ENCODE peak calls at places on chromosomes 11 and 22, in four cellular contexts. O is IMR-90, J is HCT116, S is A549. X is an unnamed sample.

GRCh38 chr11:37718431-37718999 is 1120.5 kb upstream of the RAG2 start:
- DNase-seq in O (no peak), J (no peak), S (no peak), X (no peak)

GRCh38 chr22:34972498-34972897 is 93.5 kb upstream of the ISX start:
- DNase-seq in O (no peak), J (no peak), S (no peak), X (no peak)

GRCh38 chr11:783581-784015 is 6.3 kb downstream of the CEND1 start:
- DNase-seq in O (peak; percentile 96), J (peak; percentile 78), S (no peak), X (peak; percentile 42)

GRCh38 chr22:37499006-37499707 is 13.0 kb upstream of the MFNG start:
- DNase-seq in O (no peak), J (no peak), S (no peak), X (no peak)

GRCh38 chr22:46741974-46742519 is 4.0 kb upstream of the CERK start:
- DNase-seq in O (no peak), J (no peak), S (no peak), X (no peak)

GRCh38 chr22:47157486-47158270 is 395.2 kb downstream of the TBC1D22A start:
- DNase-seq in O (no peak), J (no peak), S (no peak), X (no peak)

GRCh38 chr11:114135737-114136151 is 76.2 kb downstream of the ZBTB16 start:
- DNase-seq in O (no peak), J (no peak), S (no peak), X (peak; percentile 31)

GRCh38 chr11:64192429-64192828 is 6.5 kb downstream of the STIP1 start:
- DNase-seq in O (no peak), J (no peak), S (no peak), X (no peak)

GRCh38 chr11:57241311-57241972 is 4.4 kb upstream of the APLNR start:
- DNase-seq in O (no peak), J (no peak), S (no peak), X (no peak)

GRCh38 chr22:43487311-43488030 is 75.7 kb downstream of the MPPED1 start:
- DNase-seq in O (no peak), J (no peak), S (no peak), X (no peak)

DNA sequence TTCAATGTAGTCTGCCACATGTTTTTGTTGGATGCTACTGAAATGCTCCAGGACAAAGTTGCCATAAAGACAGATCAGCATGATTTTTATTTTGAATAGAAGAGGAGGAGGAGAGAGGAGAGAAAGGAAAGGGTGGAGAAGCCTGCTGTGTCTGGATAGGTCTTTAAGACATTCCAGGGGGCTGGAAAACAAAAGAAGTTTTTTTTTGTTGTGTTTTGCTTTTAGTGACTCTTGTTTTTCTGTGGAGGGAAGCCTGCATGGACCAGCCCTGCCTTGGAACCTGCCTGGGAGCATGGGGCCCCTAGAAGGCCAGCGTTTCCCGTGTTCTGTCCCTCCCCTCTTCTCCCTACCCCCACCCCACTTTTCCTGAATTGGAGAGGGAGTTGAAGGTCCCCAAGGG is 2.3 kb downstream of the TSPAN18 start:
- DNase-seq in O (no peak), J (no peak), S (no peak), X (no peak)
- H3K4me2 ChIP-seq in O (no peak overlapping the region), J (no peak overlapping the region), S (no peak overlapping the region), X (no peak overlapping the region)

DNA sequence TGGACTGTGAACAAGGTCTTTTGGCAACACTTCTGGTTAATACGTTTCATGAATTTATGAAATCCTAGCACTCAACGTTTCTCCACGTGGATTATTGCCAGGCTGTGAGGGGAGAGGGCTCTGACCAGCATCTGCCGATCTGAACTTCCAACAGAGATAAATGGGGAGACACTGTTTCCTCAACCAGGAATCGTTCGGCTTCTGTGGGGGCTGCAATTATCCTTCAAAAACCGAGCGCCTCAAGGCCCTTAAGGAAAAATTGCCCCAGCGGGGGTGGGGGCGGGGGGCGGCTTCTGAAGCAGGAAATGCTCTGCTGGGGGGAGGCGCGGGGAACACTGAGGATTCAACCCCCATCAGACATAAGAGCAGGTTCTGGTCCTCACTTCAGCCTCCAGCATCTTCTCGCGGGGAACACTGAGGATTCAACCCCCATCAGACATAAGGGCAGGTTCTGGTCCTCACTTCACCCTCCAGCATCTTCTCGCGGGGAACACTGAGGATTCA is 155.6 kb downstream of the BRD1 start:
- DNase-seq in O (no peak), J (no peak), S (no peak), X (no peak)
- TF ChIP-seq CEBPB in O (no peak), J (no peak), S (no peak), X (no peak)

GRCh38 chr11:47148903-47149535 is 27.7 kb downstream of the ARFGAP2 start:
- DNase-seq in O (peak; percentile 49), J (no peak), S (no peak), X (no peak)
- H3K4me2 ChIP-seq in O (no peak overlapping the region), J (no peak overlapping the region), S (no peak overlapping the region), X (no peak overlapping the region)

DNA sequence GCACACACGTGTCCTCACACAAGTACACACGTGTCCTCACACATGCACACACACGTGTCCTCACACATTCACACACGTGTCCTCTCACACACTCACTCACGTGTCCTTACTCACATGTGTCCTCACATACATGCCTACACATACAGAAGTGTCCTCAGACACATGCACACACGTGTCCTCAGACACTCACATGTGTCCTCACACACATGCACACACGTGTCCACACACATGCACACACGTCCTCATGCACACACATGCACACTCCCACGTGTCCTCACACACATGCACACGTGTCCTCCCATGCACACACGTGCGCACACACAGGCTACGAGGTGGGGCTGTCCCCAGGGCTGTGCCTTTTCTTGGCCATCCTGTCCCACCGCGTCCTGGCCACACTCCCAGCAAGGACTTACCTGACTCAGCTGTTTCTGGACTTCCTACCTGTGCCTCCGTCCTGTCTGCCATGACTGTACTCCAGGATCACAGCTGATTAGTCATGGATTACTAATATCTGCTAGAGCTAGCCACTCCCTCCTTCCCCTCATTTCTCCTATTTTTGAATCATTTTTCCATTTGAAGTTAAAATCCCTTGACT is 990.2 kb downstream of the BRD1 start:
- DNase-seq in O (no peak), J (no peak), S (peak; percentile 6), X (no peak)
- TF ChIP-seq CEBPB in O (no peak), J (no peak), S (no peak), X (no peak)

GRCh38 chr11:70313945-70314344 is 43.5 kb downstream of the PPFIA1 start:
- DNase-seq in O (no peak), J (no peak), S (no peak), X (no peak)

GRCh38 chr11:70311616-70312015 is 41.1 kb downstream of the PPFIA1 start:
- DNase-seq in O (no peak), J (no peak), S (no peak), X (no peak)

GRCh38 chr11:70314730-70315129 is 44.2 kb downstream of the PPFIA1 start:
- DNase-seq in O (no peak), J (no peak), S (no peak), X (no peak)

GRCh38 chr11:70315726-70316125 is 45.2 kb downstream of the PPFIA1 start:
- DNase-seq in O (no peak), J (no peak), S (no peak), X (no peak)

DNA sequence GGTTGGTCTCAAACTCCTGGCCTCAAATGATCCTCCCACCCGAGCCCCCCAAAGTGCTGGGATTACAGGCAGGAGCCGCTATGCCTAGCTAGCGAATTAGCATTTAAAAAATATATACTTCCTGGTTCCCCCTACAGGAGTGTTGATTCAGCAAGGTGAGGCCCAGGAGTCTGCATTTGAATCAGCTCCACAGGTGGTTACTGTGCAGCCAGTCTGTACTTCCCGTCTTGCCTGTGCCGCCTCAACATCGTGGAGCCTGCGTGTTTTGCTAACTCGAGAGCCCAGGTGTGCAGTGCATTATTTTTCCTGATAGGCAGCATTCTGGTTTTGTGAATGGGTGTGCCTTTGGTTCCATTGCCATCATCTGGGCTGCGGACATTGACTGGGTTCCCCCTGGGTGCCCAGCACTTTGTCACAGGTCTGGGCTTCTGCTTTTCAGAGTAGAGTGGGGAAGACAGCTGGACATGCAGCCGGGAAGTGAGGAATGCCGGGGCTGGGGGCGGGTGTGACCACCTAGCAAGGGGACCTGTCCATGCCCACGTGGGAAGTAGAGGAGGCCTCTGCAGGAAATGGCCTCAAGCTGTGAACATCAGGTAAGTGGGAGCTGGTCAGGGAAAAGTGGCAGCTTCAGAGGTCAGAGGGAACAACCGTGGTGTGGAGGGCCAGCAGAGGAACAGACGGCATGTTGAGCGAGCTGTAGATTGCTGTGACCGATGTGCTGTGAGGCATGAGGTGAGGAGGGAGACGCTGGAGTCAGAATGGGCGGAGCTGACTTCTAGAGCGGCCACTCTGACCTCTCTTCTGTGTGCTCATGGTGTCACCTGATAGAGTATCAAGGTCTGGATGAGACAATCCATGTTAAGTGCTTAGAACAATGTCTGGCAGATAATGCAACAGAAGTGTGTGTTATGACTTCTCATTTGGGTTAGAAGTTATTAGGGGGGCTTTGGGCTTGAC is 42.2 kb downstream of the PPFIA1 start:
- DNase-seq in O (no peak), J (no peak), S (no peak), X (peak; percentile 72)
- H3K4me2 ChIP-seq in O (no peak overlapping the region), J (no peak overlapping the region), S (no peak overlapping the region), X (peak overlapping the region; percentile 70)

GRCh38 chr11:125088123-125088522 is 23.3 kb downstream of the TMEM218 start:
- DNase-seq in O (no peak), J (no peak), S (no peak), X (no peak)

GRCh38 chr11:125091247-125091876 is 20.1 kb downstream of the TMEM218 start:
- DNase-seq in O (peak; percentile 77), J (no peak), S (peak; percentile 33), X (peak; percentile 75)

GRCh38 chr11:125086633-125087296 is 23.7 kb downstream of the SLC37A2 start:
- DNase-seq in O (no peak), J (no peak), S (no peak), X (no peak)

GRCh38 chr11:125090816-125091215 is 20.6 kb downstream of the TMEM218 start:
- DNase-seq in O (no peak), J (no peak), S (no peak), X (no peak)

GRCh38 chr11:125088576-125089455 is 22.6 kb downstream of the TMEM218 start:
- DNase-seq in O (no peak), J (no peak), S (no peak), X (no peak)
- TF ChIP-seq CEBPB in O (no peak), J (no peak), S (no peak), X (no peak)

GRCh38 chr11:7889985-7890384 is 41.1 kb downstream of the OR10A6 start:
- DNase-seq in O (no peak), J (no peak), S (no peak), X (no peak)
- H3K4me2 ChIP-seq in O (peak overlapping the region; percentile 89), J (no peak overlapping the region), S (peak overlapping the region; percentile 20), X (no peak overlapping the region)

X was measured in K562.